ENCODE peak calls at places on chromosomes 1 and 21, in six cellular contexts. M, W, N, S, X and J are unnamed samples. For H3K4me1, the result is how much of the 10 kb centered on the place peaks cover.

GRCh38 chr1:221182791-221183533 is 303.7 kb downstream of the HLX start:
- DNase-seq in W (no peak), S (no peak), M (no peak), X (no peak), N (no peak), J (no peak)

GRCh38 chr1:81230983-81231728 is 569.6 kb upstream of the ADGRL2 start:
- DNase-seq in N (no peak), X (no peak), S (peak), M (no peak), W (no peak), J (no peak)

GRCh38 chr1:15799928-15800835 is 7.3 kb downstream of the UQCRHL start:
- DNase-seq in W (peak), M (peak), S (peak), N (peak), X (no peak), J (no peak)

GRCh38 chr1:34009340-34009975 is 145.6 kb downstream of the HMGB4 start:
- DNase-seq in S (no peak), X (no peak), M (no peak), W (no peak), N (peak), J (no peak)

GRCh38 chr1:225713281-225713680 is 60.4 kb upstream of the ENAH start:
- DNase-seq in X (no peak), M (no peak), W (no peak), N (no peak), S (no peak), J (no peak)

GRCh38 chr1:53246261-53247134 is 8.2 kb upstream of the MAGOH start:
- DNase-seq in M (no peak), S (peak), X (no peak), N (peak), W (no peak), J (no peak)

GRCh38 chr1:7172804-7173203 is 387.6 kb downstream of the CAMTA1 start:
- DNase-seq in S (no peak), W (no peak), M (peak), X (peak), N (no peak), J (no peak)

GRCh38 chr1:47693115-47693514 is 255.3 kb downstream of the FOXD2 start:
- DNase-seq in S (no peak), X (no peak), W (no peak), N (no peak), M (no peak), J (no peak)

GRCh38 chr1:217526636-217527035 is 104.3 kb downstream of the GPATCH2 start:
- DNase-seq in S (no peak), W (no peak), X (no peak), M (no peak), N (no peak), J (no peak)

GRCh38 chr1:55374801-55375616 is 159.8 kb upstream of the USP24 start:
- DNase-seq in S (no peak), X (no peak), N (no peak), W (no peak), M (peak), J (no peak)

GRCh38 chr1:10877894-10878293 is 81.4 kb upstream of the CASZ1 start:
- DNase-seq in S (no peak), M (no peak), X (no peak), W (no peak), N (no peak), J (no peak)

GRCh38 chr1:247295274-247295684 is 36.4 kb downstream of the ZNF496 start:
- DNase-seq in N (peak), W (no peak), X (no peak), S (peak), M (peak), J (no peak)

GRCh38 chr1:21436488-21437340 is 3.2 kb upstream of the NBPF3 start:
- DNase-seq in N (no peak), X (no peak), S (no peak), M (no peak), W (peak), J (no peak)

GRCh38 chr1:219088778-219089557 is 84.7 kb upstream of the LYPLAL1 start:
- DNase-seq in X (peak), S (peak), N (peak), M (peak), W (peak), J (peak)

GRCh38 chr1:17272641-17273040 is 23.7 kb downstream of the PADI3 start:
- DNase-seq in S (no peak), M (no peak), X (no peak), W (no peak), N (no peak), J (peak)

GRCh38 chr1:227449051-227449450 is 114.3 kb upstream of the ZNF678 start:
- DNase-seq in N (no peak), W (no peak), M (peak), X (no peak), S (no peak), J (no peak)

GRCh38 chr1:228375578-228376261 is 30.9 kb downstream of the TRIM11 start:
- DNase-seq in W (peak), M (no peak), X (peak), S (no peak), N (no peak), J (peak)

DNA sequence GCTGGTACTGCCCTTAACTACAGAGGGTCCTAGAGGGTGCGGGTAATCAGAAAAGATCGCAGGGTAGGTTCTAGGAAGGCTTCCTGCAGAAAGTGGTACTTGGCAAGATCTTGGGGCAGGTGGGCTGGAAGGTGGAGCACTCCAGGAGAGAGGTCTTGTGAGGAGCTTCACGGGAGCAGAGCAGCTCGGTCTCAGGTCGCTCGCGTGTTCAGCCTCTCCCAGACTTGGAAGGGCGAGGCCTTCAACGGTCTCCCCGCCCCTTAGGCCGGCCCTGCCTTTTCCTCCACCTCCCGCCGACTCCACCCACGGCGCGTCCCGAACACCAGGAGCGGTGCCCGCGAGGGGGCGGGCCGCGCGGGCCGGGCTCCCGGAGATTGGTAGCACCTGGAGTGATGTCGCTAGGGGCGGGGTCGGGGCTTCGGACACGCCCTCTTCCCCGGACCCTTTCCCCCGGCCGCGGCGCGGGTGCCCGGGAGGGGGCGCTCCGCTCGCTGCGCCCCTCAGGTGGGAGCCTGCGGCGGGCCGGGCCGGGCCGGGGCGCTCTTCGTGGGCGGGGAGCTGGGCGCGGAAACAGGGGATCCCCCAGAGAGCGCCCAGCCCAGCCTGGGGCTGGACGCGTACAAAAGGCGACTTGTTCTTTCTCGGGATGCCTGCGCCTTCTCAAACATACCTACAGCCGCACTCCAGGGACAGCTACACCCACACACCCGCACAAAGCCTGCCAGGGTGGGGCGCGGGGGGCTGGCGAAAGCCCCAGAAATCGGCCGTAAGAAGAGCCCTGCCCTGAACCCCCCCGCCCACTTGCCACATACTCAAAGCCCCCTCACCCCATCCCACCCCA is 35.5 kb downstream of the AHDC1 start:
- DNase-seq in W (peak), M (peak), N (peak), X (peak), S (peak), J (peak)
- H3K4me1 ChIP-seq in W (half or more), M (half or more), N (half or more), X (half or more), S (half or more), J (under half)

GRCh38 chr1:156582388-156583022 is 3.0 kb downstream of the TTC24 start:
- DNase-seq in N (no peak), S (no peak), M (no peak), X (no peak), W (no peak), J (no peak)
- H3K4me3 ChIP-seq in N (no peak), S (no peak), M (no peak), X (no peak), W (no peak), J (no peak)

GRCh38 chr1:41357451-41358151 is 3.6 kb upstream of the FOXO6 start:
- DNase-seq in W (no peak), M (no peak), X (peak), S (no peak), N (peak), J (peak)
- H3K27ac ChIP-seq in W (no peak), M (no peak), X (peak), S (no peak), N (no peak), J (no peak)

GRCh38 chr21:33481314-33481943 is 1.7 kb upstream of the TMEM50B start:
- DNase-seq in S (no peak), N (no peak), M (no peak), W (no peak), X (no peak), J (no peak)

GRCh38 chr21:33478182-33478581 is 1.6 kb downstream of the TMEM50B start:
- DNase-seq in W (no peak), S (no peak), X (no peak), M (no peak), N (no peak), J (no peak)

GRCh38 chr21:33479679-33480480 is at the start of gene TMEM50B:
- DNase-seq in N (peak), M (peak), X (peak), S (peak), W (peak), J (peak)

GRCh38 chr21:33478858-33479678 is 706 bp downstream of the TMEM50B start:
- DNase-seq in S (peak), W (peak), N (peak), M (peak), X (no peak), J (peak)

DNA sequence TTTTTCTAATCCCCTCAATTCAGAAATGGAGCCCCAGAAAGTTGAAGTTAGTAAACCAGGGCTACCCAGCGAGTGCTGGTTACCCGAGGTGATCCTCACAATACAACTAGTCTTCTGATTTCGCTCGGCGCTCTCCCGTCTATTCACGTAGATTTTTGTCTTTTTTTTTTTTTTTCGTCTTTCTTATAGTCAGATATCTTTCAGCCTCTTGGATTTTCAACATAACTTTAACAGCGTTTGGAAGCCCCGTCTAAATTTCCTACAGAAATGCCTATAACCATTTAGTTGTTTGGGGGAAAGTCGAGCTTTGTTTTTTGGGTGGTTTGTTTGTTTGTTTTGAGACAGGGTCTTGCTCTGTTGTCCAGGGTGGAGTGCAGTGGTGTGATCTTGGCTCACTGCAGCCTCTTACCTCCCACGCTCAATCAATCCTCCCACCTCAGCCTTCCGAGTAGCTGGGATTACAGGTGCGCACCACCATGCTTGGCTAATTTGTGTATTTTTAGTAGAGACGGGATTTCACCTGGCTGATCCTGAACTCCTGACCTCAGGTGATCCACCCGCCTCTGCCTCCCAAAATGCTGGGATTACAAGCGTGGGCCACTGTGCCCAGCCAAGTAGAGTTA is 818 bp upstream of the TMEM50B start:
- DNase-seq in M (no peak), X (no peak), N (no peak), W (no peak), S (no peak), J (no peak)
- H3K4me1 ChIP-seq in M (under half), X (under half), N (under half), W (under half), S (under half), J (under half)

DNA sequence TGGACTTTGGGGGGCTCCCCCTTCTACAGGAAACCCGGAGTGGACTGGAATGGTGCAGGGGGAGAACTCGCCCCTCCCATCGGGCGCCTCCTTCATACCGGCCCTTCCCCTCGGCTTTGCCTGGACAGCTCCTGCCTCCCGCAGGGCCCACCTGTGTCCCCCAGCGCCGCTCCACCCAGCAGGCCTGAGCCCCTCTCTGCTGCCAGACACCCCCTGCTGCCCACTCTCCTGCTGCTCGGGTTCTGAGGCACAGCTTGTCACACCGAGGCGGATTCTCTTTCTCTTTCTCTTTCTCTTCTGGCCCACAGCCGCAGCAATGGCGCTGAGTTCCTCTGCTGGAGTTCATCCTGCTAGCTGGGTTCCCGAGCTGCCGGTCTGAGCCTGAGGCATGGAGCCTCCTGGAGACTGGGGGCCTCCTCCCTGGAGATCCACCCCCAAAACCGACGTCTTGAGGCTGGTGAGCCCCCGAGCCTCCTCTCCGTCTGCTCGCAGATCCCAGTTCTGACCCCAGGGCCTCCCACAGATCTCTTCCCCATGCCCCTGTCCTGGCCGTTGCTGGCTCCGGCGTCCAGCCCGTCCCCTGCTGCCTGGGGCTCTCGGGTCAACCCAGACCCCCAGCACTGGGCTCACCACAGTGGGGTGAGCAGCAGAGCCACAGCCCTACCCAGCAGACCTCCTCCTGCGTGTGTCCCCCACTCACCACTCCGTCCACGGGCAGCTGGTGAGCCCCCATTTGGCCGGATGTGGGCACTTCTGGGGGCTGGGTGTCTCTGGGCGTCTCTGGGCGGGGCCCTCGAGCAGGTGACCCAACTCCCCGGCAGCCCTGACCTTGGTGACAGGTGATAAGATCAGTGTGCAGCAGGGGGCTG is at the start of gene TNFRSF14:
- DNase-seq in M (peak), X (no peak), W (peak), S (peak), N (peak), J (no peak)
- H3K4me3 ChIP-seq in M (peak), X (peak), W (peak), S (peak), N (peak), J (peak)

GRCh38 chr1:91870322-91870721 is 15.6 kb downstream of the TGFBR3 start:
- DNase-seq in S (no peak), W (no peak), X (no peak), N (no peak), M (no peak), J (no peak)
- H3K27ac ChIP-seq in S (no peak), W (no peak), X (no peak), N (no peak), M (no peak), J (no peak)

GRCh38 chr1:37997256-37998088 is 7.7 kb upstream of the SF3A3 start:
- DNase-seq in S (no peak), N (no peak), X (no peak), W (no peak), M (no peak), J (peak)
- H3K4me1 ChIP-seq in S (under half), N (half or more), X (half or more), W (half or more), M (under half), J (under half)

GRCh38 chr1:167715653-167716302 is 6.0 kb upstream of the MPZL1 start:
- DNase-seq in S (peak), M (no peak), W (no peak), N (no peak), X (no peak), J (no peak)

GRCh38 chr1:167714851-167715652 is 6.7 kb upstream of the MPZL1 start:
- DNase-seq in W (peak), N (peak), M (peak), S (peak), X (peak), J (peak)

GRCh38 chr1:167718926-167719691 is 2.7 kb upstream of the MPZL1 start:
- DNase-seq in M (no peak), N (no peak), S (no peak), X (no peak), W (no peak), J (no peak)

GRCh38 chr1:167714098-167714850 is 7.5 kb upstream of the MPZL1 start:
- DNase-seq in X (peak), M (peak), S (no peak), W (peak), N (peak), J (peak)

GRCh38 chr1:167717351-167717750 is 4.4 kb upstream of the MPZL1 start:
- DNase-seq in S (peak), X (no peak), M (no peak), N (no peak), W (no peak), J (no peak)
- H3K4me3 ChIP-seq in S (no peak), X (no peak), M (no peak), N (no peak), W (no peak), J (no peak)

GRCh38 chr1:206693029-206693428 is 8.3 kb downstream of the MAPKAPK2 start:
- DNase-seq in S (peak), M (peak), X (peak), N (peak), W (no peak), J (peak)

GRCh38 chr1:206691604-206692003 is 6.9 kb downstream of the MAPKAPK2 start:
- DNase-seq in M (no peak), N (no peak), W (no peak), S (peak), X (no peak), J (no peak)

GRCh38 chr1:206694151-206694550 is 9.4 kb downstream of the MAPKAPK2 start:
- DNase-seq in S (no peak), W (no peak), M (no peak), N (no peak), X (no peak), J (no peak)

GRCh38 chr1:206694551-206695124 is 9.9 kb downstream of the MAPKAPK2 start:
- DNase-seq in M (no peak), S (no peak), N (no peak), W (no peak), X (no peak), J (no peak)

DNA sequence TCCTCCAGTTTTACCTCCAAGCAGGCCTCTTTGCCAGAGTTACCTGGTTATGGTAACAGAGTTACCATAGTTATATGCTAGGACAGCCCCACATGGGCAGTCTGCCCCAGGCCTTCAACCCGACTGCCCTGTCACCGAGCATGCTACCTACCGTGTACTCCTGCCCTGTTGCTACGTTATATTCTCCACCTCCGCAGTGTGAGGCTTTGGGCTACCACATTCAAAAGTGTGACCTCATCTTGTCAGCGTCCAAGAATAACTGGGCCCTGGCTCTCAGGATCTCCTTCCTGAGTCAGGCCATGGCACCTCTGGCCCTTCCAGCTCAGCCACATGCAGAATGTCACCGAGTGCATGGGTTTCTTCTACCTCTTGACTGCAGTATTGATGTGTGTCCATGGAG is 8.9 kb downstream of the MAPKAPK2 start:
- DNase-seq in N (peak), X (no peak), S (peak), M (no peak), W (no peak), J (peak)
- H3K27ac ChIP-seq in N (peak), X (peak), S (no peak), M (peak), W (no peak), J (peak)

GRCh38 chr1:42951588-42951987 is 7.1 kb downstream of the SLC2A1 start:
- DNase-seq in S (no peak), M (no peak), X (no peak), N (no peak), W (no peak), J (no peak)

GRCh38 chr1:42950146-42950480 is 8.6 kb downstream of the SLC2A1 start:
- DNase-seq in W (no peak), M (no peak), X (no peak), N (peak), S (peak), J (no peak)

GRCh38 chr1:42953182-42954180 is 5.2 kb downstream of the SLC2A1 start:
- DNase-seq in N (no peak), S (no peak), W (no peak), X (no peak), M (no peak), J (no peak)

GRCh38 chr1:42949312-42950145 is 9.1 kb downstream of the SLC2A1 start:
- DNase-seq in W (no peak), S (no peak), M (no peak), N (peak), X (no peak), J (no peak)

GRCh38 chr1:42952353-42953001 is 6.2 kb downstream of the SLC2A1 start:
- DNase-seq in X (no peak), S (no peak), M (no peak), W (no peak), N (peak), J (no peak)
- H3K4me1 ChIP-seq in X (half or more), S (under half), M (under half), W (under half), N (under half), J (under half)